ENCODE peak calls at places on chromosomes 11 and 22, in four cellular contexts. One of them, this sample, is unnamed.

GRCh38 chr11:3837793-3838192 is 3.0 kb downstream of the RHOG start:
- DNase-seq in fibroblast of mammary gland: peak
- DNase-seq in HCT116: no peak
- DNase-seq in upper lobe of right lung: no peak
- DNase-seq in this sample: no peak

GRCh38 chr11:113473983-113474361 is 1.2 kb downstream of the DRD2 start:
- DNase-seq in HCT116: no peak
- DNase-seq in fibroblast of mammary gland: no peak
- DNase-seq in upper lobe of right lung: no peak
- DNase-seq in this sample: no peak

GRCh38 chr22:23715811-23716355 is 25.1 kb downstream of the RGL4 start:
- DNase-seq in upper lobe of right lung: no peak
- DNase-seq in HCT116: no peak
- DNase-seq in fibroblast of mammary gland: no peak
- DNase-seq in this sample: no peak

GRCh38 chr11:86068138-86068861 is 584 bp downstream of the PICALM start:
- DNase-seq in fibroblast of mammary gland: peak
- DNase-seq in HCT116: no peak
- DNase-seq in upper lobe of right lung: peak
- DNase-seq in this sample: no peak

GRCh38 chr11:7321708-7322448 is 70.2 kb downstream of the SYT9 start:
- DNase-seq in upper lobe of right lung: no peak
- DNase-seq in fibroblast of mammary gland: no peak
- DNase-seq in HCT116: no peak
- DNase-seq in this sample: no peak

GRCh38 chr22:28983788-28984441 is 77.7 kb downstream of the C22orf31 start:
- DNase-seq in HCT116: no peak
- DNase-seq in fibroblast of mammary gland: peak
- DNase-seq in upper lobe of right lung: no peak
- DNase-seq in this sample: no peak

GRCh38 chr11:70071996-70072395 is 6.1 kb upstream of the ANO1 start:
- DNase-seq in HCT116: no peak
- DNase-seq in fibroblast of mammary gland: no peak
- DNase-seq in upper lobe of right lung: peak
- DNase-seq in this sample: no peak

GRCh38 chr11:119614227-119615002 is 114.6 kb downstream of the NECTIN1 start:
- DNase-seq in upper lobe of right lung: no peak
- DNase-seq in HCT116: no peak
- DNase-seq in fibroblast of mammary gland: no peak
- DNase-seq in this sample: no peak

GRCh38 chr22:49972163-49973017 is 11.8 kb downstream of the PIM3 start:
- DNase-seq in HCT116: no peak
- DNase-seq in upper lobe of right lung: peak
- DNase-seq in fibroblast of mammary gland: no peak
- DNase-seq in this sample: no peak

GRCh38 chr11:128361451-128362020 is 225.8 kb downstream of the ETS1 start:
- DNase-seq in fibroblast of mammary gland: peak
- DNase-seq in upper lobe of right lung: no peak
- DNase-seq in HCT116: no peak
- DNase-seq in this sample: no peak

GRCh38 chr11:36311926-36312592 is 16.0 kb downstream of the PRR5L start:
- DNase-seq in fibroblast of mammary gland: peak
- DNase-seq in HCT116: no peak
- DNase-seq in upper lobe of right lung: no peak
- DNase-seq in this sample: no peak

GRCh38 chr11:7673724-7674434 is 579 bp upstream of the CYB5R2 start:
- DNase-seq in upper lobe of right lung: peak
- DNase-seq in fibroblast of mammary gland: peak
- DNase-seq in HCT116: peak
- DNase-seq in this sample: no peak

GRCh38 chr11:121367434-121367833 is 74.9 kb downstream of the SC5D start:
- DNase-seq in HCT116: no peak
- DNase-seq in upper lobe of right lung: no peak
- DNase-seq in fibroblast of mammary gland: peak
- DNase-seq in this sample: peak

GRCh38 chr11:86802601-86803051 is 2.3 kb downstream of the PRSS23 start:
- DNase-seq in HCT116: peak
- DNase-seq in fibroblast of mammary gland: peak
- DNase-seq in upper lobe of right lung: no peak
- DNase-seq in this sample: peak

GRCh38 chr11:3664032-3664630 is 7.1 kb downstream of the CHRNA10 start:
- DNase-seq in upper lobe of right lung: no peak
- DNase-seq in fibroblast of mammary gland: no peak
- DNase-seq in HCT116: no peak
- DNase-seq in this sample: no peak

GRCh38 chr11:73280606-73281005 is 8.5 kb downstream of the P2RY6 start:
- DNase-seq in upper lobe of right lung: peak
- DNase-seq in fibroblast of mammary gland: no peak
- DNase-seq in HCT116: no peak
- DNase-seq in this sample: no peak

GRCh38 chr22:32531955-32532818 is 57.6 kb downstream of the FBXO7 start:
- DNase-seq in HCT116: no peak
- DNase-seq in fibroblast of mammary gland: peak
- DNase-seq in upper lobe of right lung: peak
- DNase-seq in this sample: no peak

GRCh38 chr11:1921576-1922141 is 2.2 kb downstream of the TNNT3 start:
- DNase-seq in fibroblast of mammary gland: peak
- DNase-seq in HCT116: no peak
- DNase-seq in upper lobe of right lung: no peak
- DNase-seq in this sample: no peak

GRCh38 chr11:107252429-107253161 is 205.0 kb downstream of the CWF19L2 start:
- DNase-seq in HCT116: no peak
- DNase-seq in fibroblast of mammary gland: no peak
- DNase-seq in upper lobe of right lung: no peak
- DNase-seq in this sample: no peak

GRCh38 chr11:19344661-19345518 is 104.1 kb upstream of the E2F8 start:
- DNase-seq in HCT116: no peak
- DNase-seq in fibroblast of mammary gland: peak
- DNase-seq in upper lobe of right lung: peak
- DNase-seq in this sample: peak

GRCh38 chr22:18096823-18097222 is 13.8 kb upstream of the TUBA8 start:
- DNase-seq in fibroblast of mammary gland: no peak
- DNase-seq in upper lobe of right lung: no peak
- DNase-seq in HCT116: no peak
- DNase-seq in this sample: no peak

GRCh38 chr22:39423976-39424375 is 24.4 kb downstream of the TAB1 start:
- DNase-seq in upper lobe of right lung: no peak
- DNase-seq in HCT116: no peak
- DNase-seq in fibroblast of mammary gland: no peak
- DNase-seq in this sample: no peak

GRCh38 chr22:39422101-39422500 is 22.5 kb downstream of the TAB1 start:
- DNase-seq in fibroblast of mammary gland: no peak
- DNase-seq in HCT116: no peak
- DNase-seq in upper lobe of right lung: no peak
- DNase-seq in this sample: no peak

GRCh38 chr22:39422721-39423120 is 23.1 kb downstream of the TAB1 start:
- DNase-seq in upper lobe of right lung: no peak
- DNase-seq in HCT116: no peak
- DNase-seq in fibroblast of mammary gland: no peak
- DNase-seq in this sample: no peak

GRCh38 chr22:39419911-39420310 is 20.3 kb downstream of the TAB1 start:
- DNase-seq in fibroblast of mammary gland: no peak
- DNase-seq in upper lobe of right lung: no peak
- DNase-seq in HCT116: no peak
- DNase-seq in this sample: no peak

GRCh38 chr22:39421691-39422090 is 22.1 kb downstream of the TAB1 start:
- DNase-seq in HCT116: no peak
- DNase-seq in fibroblast of mammary gland: no peak
- DNase-seq in upper lobe of right lung: no peak
- DNase-seq in this sample: no peak
- H3K4me3 ChIP-seq in HCT116: no peak
- H3K4me3 ChIP-seq in fibroblast of mammary gland: no peak
- H3K4me3 ChIP-seq in upper lobe of right lung: no peak
- H3K4me3 ChIP-seq in this sample: no peak

GRCh38 chr11:61390161-61390560 is 2.2 kb upstream of the TMEM216 start:
- DNase-seq in fibroblast of mammary gland: no peak
- DNase-seq in HCT116: no peak
- DNase-seq in upper lobe of right lung: no peak
- DNase-seq in this sample: no peak

GRCh38 chr11:61392991-61393595 is 706 bp downstream of the TMEM216 start:
- DNase-seq in HCT116: no peak
- DNase-seq in upper lobe of right lung: no peak
- DNase-seq in fibroblast of mammary gland: peak
- DNase-seq in this sample: no peak
- TF ChIP-seq CTCF in HCT116: peak
- TF ChIP-seq CTCF in upper lobe of right lung: no peak
- TF ChIP-seq CTCF in fibroblast of mammary gland: peak
- TF ChIP-seq CTCF in this sample: peak

GRCh38 chr11:126149759-126150236 is 61.7 kb downstream of the RPUSD4 start:
- DNase-seq in upper lobe of right lung: no peak
- DNase-seq in fibroblast of mammary gland: no peak
- DNase-seq in HCT116: no peak
- DNase-seq in this sample: no peak

GRCh38 chr11:126145954-126146353 is 65.5 kb downstream of the RPUSD4 start:
- DNase-seq in upper lobe of right lung: no peak
- DNase-seq in fibroblast of mammary gland: no peak
- DNase-seq in HCT116: no peak
- DNase-seq in this sample: no peak

GRCh38 chr11:126148317-126148716 is 63.1 kb downstream of the RPUSD4 start:
- DNase-seq in upper lobe of right lung: no peak
- DNase-seq in fibroblast of mammary gland: no peak
- DNase-seq in HCT116: no peak
- DNase-seq in this sample: no peak

GRCh38 chr11:126147268-126148111 is 64.0 kb downstream of the RPUSD4 start:
- DNase-seq in fibroblast of mammary gland: no peak
- DNase-seq in upper lobe of right lung: no peak
- DNase-seq in HCT116: no peak
- DNase-seq in this sample: no peak

GRCh38 chr11:126146454-126147192 is 64.8 kb downstream of the RPUSD4 start:
- DNase-seq in HCT116: no peak
- DNase-seq in upper lobe of right lung: no peak
- DNase-seq in fibroblast of mammary gland: no peak
- DNase-seq in this sample: no peak
- H3K4me3 ChIP-seq in HCT116: no peak
- H3K4me3 ChIP-seq in upper lobe of right lung: no peak
- H3K4me3 ChIP-seq in fibroblast of mammary gland: no peak
- H3K4me3 ChIP-seq in this sample: no peak

GRCh38 chr11:93089474-93090102 is 108.2 kb downstream of the SLC36A4 start:
- DNase-seq in upper lobe of right lung: no peak
- DNase-seq in HCT116: peak
- DNase-seq in fibroblast of mammary gland: peak
- DNase-seq in this sample: peak
- TF ChIP-seq CTCF in upper lobe of right lung: peak
- TF ChIP-seq CTCF in HCT116: peak
- TF ChIP-seq CTCF in fibroblast of mammary gland: peak
- TF ChIP-seq CTCF in this sample: peak

GRCh38 chr11:848988-849824 is 6.6 kb downstream of the TSPAN4 start:
- DNase-seq in upper lobe of right lung: no peak
- DNase-seq in fibroblast of mammary gland: no peak
- DNase-seq in HCT116: no peak
- DNase-seq in this sample: no peak
- H3K4me3 ChIP-seq in upper lobe of right lung: peak
- H3K4me3 ChIP-seq in fibroblast of mammary gland: peak
- H3K4me3 ChIP-seq in HCT116: no peak
- H3K4me3 ChIP-seq in this sample: peak

GRCh38 chr11:74371269-74372039 is 26.8 kb downstream of the PGM2L1 start:
- DNase-seq in HCT116: no peak
- DNase-seq in upper lobe of right lung: no peak
- DNase-seq in fibroblast of mammary gland: peak
- DNase-seq in this sample: peak

GRCh38 chr11:74373382-74373781 is 24.9 kb downstream of the PGM2L1 start:
- DNase-seq in HCT116: no peak
- DNase-seq in fibroblast of mammary gland: no peak
- DNase-seq in upper lobe of right lung: no peak
- DNase-seq in this sample: no peak

GRCh38 chr11:74370122-74370521 is 28.1 kb downstream of the PGM2L1 start:
- DNase-seq in HCT116: no peak
- DNase-seq in upper lobe of right lung: no peak
- DNase-seq in fibroblast of mammary gland: no peak
- DNase-seq in this sample: no peak

GRCh38 chr11:74366576-74366975 is 31.7 kb downstream of the PGM2L1 start:
- DNase-seq in fibroblast of mammary gland: peak
- DNase-seq in upper lobe of right lung: no peak
- DNase-seq in HCT116: no peak
- DNase-seq in this sample: peak

GRCh38 chr11:74367881-74368280 is 30.4 kb downstream of the PGM2L1 start:
- DNase-seq in fibroblast of mammary gland: no peak
- DNase-seq in upper lobe of right lung: no peak
- DNase-seq in HCT116: no peak
- DNase-seq in this sample: no peak
- TF ChIP-seq CTCF in fibroblast of mammary gland: no peak
- TF ChIP-seq CTCF in upper lobe of right lung: no peak
- TF ChIP-seq CTCF in HCT116: no peak
- TF ChIP-seq CTCF in this sample: no peak

DNA sequence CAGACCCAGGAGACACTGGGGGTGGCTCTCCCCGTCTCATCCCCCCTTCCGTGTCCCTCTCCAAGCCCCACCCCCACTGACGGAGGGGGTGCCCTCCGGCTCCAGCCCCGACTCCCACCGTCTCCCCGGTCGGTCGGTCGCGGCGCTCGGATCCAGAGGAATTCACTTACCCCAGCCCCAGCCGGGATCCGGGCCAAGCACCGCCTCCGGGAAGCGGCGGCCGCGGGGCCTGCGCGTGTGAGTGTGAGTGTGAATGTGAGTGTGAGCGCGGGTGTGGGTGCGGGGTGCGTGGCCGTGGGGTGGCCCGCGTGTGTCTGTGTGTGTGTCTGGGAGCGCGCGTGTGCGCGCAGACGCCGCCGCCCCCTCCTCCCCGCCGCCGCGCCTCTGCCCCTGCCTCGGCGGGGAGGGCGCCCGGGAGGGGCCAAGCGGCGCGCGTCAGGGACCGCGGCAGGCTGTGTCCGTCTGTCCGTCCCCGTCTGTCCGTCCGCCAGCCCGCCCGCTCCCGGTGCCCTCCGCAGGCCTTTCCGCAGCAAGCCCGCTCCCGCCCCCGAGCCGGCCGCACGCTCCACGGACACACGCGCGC is at the start of gene ELFN2:
- DNase-seq in fibroblast of mammary gland: no peak
- DNase-seq in HCT116: no peak
- DNase-seq in upper lobe of right lung: no peak
- DNase-seq in this sample: no peak
- H3K4me3 ChIP-seq in fibroblast of mammary gland: peak
- H3K4me3 ChIP-seq in HCT116: peak
- H3K4me3 ChIP-seq in upper lobe of right lung: peak
- H3K4me3 ChIP-seq in this sample: peak

This sample was measured in astrocyte of the cerebellum.